ENCODE peak calls at places on chromosome 1, in five cellular contexts. R, O, G, F and V are unnamed samples.

GRCh38 chr1:18907914-18908845 is 5.8 kb upstream of the ALDH4A1 start:
- DNase-seq in R (no peak), O (no peak), G (no peak), F (no peak), V (no peak)

GRCh38 chr1:18556364-18556763 is 74.3 kb upstream of the PAX7 start:
- DNase-seq in R (no peak), O (no peak), G (no peak), F (no peak), V (peak)

GRCh38 chr1:150056407-150056806 is 11.2 kb upstream of the VPS45 start:
- DNase-seq in R (no peak), O (no peak), G (no peak), F (no peak), V (no peak)

GRCh38 chr1:17852383-17852782 is 97.2 kb downstream of the ACTL8 start:
- DNase-seq in R (no peak), O (no peak), G (no peak), F (no peak), V (no peak)

GRCh38 chr1:184163674-184164470 is 112.3 kb downstream of the TSEN15 start:
- DNase-seq in R (no peak), O (peak), G (peak), F (peak), V (peak)

GRCh38 chr1:172951728-172952365 is 98.9 kb downstream of the TNFSF18 start:
- DNase-seq in R (no peak), O (no peak), G (no peak), F (peak), V (no peak)

GRCh38 chr1:93556291-93556690 is 108.4 kb downstream of the FNBP1L start:
- DNase-seq in R (no peak), O (no peak), G (no peak), F (no peak), V (no peak)

GRCh38 chr1:1752190-1752589 is 26.1 kb downstream of the NADK start:
- DNase-seq in R (no peak), O (no peak), G (no peak), F (no peak), V (no peak)

GRCh38 chr1:44786138-44786840 is 1.7 kb downstream of the BEST4 start:
- DNase-seq in R (peak), O (peak), G (peak), F (peak), V (peak)

GRCh38 chr1:169484107-169484506 is 1.6 kb downstream of the SLC19A2 start:
- DNase-seq in R (no peak), O (no peak), G (no peak), F (no peak), V (no peak)

GRCh38 chr1:42167611-42168396 is 3.3 kb upstream of the GUCA2A start:
- DNase-seq in R (no peak), O (no peak), G (no peak), F (no peak), V (no peak)

GRCh38 chr1:115476616-115477015 is 138.6 kb upstream of the NGF start:
- DNase-seq in R (no peak), O (no peak), G (no peak), F (no peak), V (no peak)

GRCh38 chr1:19327301-19327700 is 15.2 kb downstream of the SLC66A1 start:
- DNase-seq in R (no peak), O (no peak), G (no peak), F (no peak), V (no peak)

DNA sequence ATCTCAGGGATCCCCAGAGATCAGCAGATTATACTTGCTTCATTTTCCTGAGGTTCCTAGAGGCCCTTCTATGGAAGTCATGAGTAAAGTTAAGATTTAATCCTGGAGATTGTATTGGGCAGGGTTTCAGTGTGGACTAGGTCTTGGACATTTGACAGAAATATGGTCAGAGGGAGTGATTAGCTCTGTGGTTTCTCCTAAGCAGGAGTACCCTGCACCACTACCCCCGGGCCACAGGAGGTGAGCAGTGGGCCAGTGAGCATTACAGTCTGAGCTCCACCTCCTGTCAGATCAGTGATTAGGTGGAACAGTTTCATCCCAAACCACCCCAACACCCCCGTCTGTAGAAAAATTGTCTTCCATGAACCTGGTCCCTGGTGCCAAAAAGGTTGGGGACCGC is 43.2 kb downstream of the PHACTR4 start:
- DNase-seq in R (no peak), O (no peak), G (no peak), F (no peak), V (no peak)
- TF ChIP-seq CTCF in R (no peak), O (no peak), G (no peak), F (no peak), V (no peak)

GRCh38 chr1:243708210-243708609 is 141.8 kb downstream of the AKT3 start:
- DNase-seq in R (no peak), O (no peak), G (no peak), F (no peak), V (no peak)
- TF ChIP-seq CTCF in R (no peak), O (no peak), G (peak), F (peak), V (peak)

GRCh38 chr1:32892368-32893197 is 6.3 kb downstream of the HPCA start:
- DNase-seq in R (peak), O (peak), G (peak), F (no peak), V (peak)
- TF ChIP-seq CTCF in R (peak), O (peak), G (peak), F (peak), V (peak)

GRCh38 chr1:235327559-235328270 is at the start of gene ARID4B:
- DNase-seq in R (peak), O (no peak), G (peak), F (no peak), V (no peak)

GRCh38 chr1:235330918-235331285 is 2.5 kb downstream of the GGPS1 start:
- DNase-seq in R (no peak), O (no peak), G (no peak), F (no peak), V (no peak)

GRCh38 chr1:235331391-235331790 is 3.0 kb downstream of the GGPS1 start:
- DNase-seq in R (no peak), O (no peak), G (no peak), F (no peak), V (no peak)

GRCh38 chr1:235328271-235329138 is at the start of gene GGPS1:
- DNase-seq in R (peak), O (peak), G (peak), F (peak), V (peak)

DNA sequence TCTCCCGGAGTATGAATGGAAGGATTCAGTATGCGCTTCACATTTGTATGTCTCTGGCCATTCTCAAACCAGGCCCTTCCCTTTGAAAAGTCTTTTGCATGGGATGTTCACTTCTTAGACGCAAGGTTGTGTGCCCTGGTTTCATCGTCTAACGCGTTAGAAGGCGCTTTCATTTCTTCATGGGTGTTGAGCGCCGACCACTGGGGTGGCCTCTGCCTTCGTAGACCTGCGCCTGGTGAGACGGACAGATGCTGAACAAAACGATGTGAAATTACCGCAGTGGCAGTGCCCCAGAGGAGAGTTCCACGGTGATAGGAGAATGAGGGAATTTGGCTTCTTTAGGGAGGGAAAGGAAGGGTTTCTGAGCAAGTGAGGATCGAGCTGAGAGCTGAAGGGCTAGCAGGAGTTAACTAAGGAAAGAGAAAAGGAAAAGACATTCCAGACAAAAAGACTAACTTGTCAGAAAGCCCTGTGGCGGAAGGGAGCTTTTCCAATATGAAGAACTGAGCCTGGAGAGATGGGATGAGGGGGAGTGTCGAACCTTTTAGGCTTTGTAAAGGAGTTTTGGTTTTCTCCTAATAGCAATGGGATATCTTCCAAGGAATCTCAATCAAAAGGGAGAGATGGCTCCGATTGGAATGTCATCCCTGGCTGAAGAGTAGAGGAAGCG is 904 bp downstream of the GGPS1 start:
- DNase-seq in R (peak), O (peak), G (peak), F (peak), V (peak)
- TF ChIP-seq CTCF in R (no peak), O (peak), G (peak), F (peak), V (peak)

GRCh38 chr1:161676441-161676840 is 13.5 kb downstream of the FCGR2B start:
- DNase-seq in R (no peak), O (no peak), G (no peak), F (no peak), V (no peak)
- TF ChIP-seq CTCF in R (no peak), O (no peak), G (no peak), F (no peak), V (no peak)

GRCh38 chr1:212816567-212817278 is 25.0 kb downstream of the TATDN3 start:
- DNase-seq in R (no peak), O (no peak), G (no peak), F (no peak), V (no peak)

GRCh38 chr1:212820969-212821368 is 26.5 kb downstream of the SPATA45 start:
- DNase-seq in R (no peak), O (no peak), G (no peak), F (no peak), V (no peak)

GRCh38 chr1:212814548-212814947 is 22.9 kb downstream of the TATDN3 start:
- DNase-seq in R (no peak), O (no peak), G (no peak), F (no peak), V (no peak)

GRCh38 chr1:212819704-212820103 is 27.7 kb downstream of the SPATA45 start:
- DNase-seq in R (no peak), O (peak), G (peak), F (no peak), V (peak)

GRCh38 chr1:212814989-212815388 is 23.3 kb downstream of the TATDN3 start:
- DNase-seq in R (no peak), O (no peak), G (no peak), F (no peak), V (no peak)
- TF ChIP-seq CTCF in R (no peak), O (peak), G (no peak), F (peak), V (no peak)